ENCODE peak calls at places on chromosomes 5 and 9, in five cellular contexts. E is breast epithelium, M is H9, X is psoas muscle, C is PC-3. W is an unnamed sample. For H3K27me3 and H3K9me3, the result is how much of the 10 kb centered on the place peaks cover.

GRCh38 chr9:77952641-77953341 is 78.8 kb downstream of the GNAQ start:
- DNase-seq in C (peak), M (no peak), X (no peak), E (no peak), W (no peak)

GRCh38 chr5:181204561-181205401 is at the start of gene TRIM7:
- DNase-seq in C (peak), M (no peak), X (peak), E (no peak), W (no peak)

GRCh38 chr5:180079702-180080466 is 8.3 kb upstream of the RNF130 start:
- DNase-seq in C (no peak), M (no peak), E (no peak), X (no peak), W (no peak)

GRCh38 chr5:112668016-112668415 is 69.7 kb upstream of the APC start:
- DNase-seq in C (peak), X (no peak), E (no peak), M (no peak), W (no peak)

GRCh38 chr9:108272350-108272899 is 583.4 kb downstream of the ACTL7B start:
- DNase-seq in X (peak), M (peak), E (no peak), C (peak), W (no peak)

GRCh38 chr9:137366445-137366810 is 56.5 kb downstream of the EXD3 start:
- DNase-seq in X (no peak), C (no peak), M (no peak), E (no peak), W (no peak)

GRCh38 chr9:19286634-19287188 is 56.2 kb downstream of the DENND4C start:
- DNase-seq in C (peak), X (no peak), M (no peak), E (no peak), W (no peak)

GRCh38 chr5:101929628-101930027 is 366.5 kb downstream of the SLCO4C1 start:
- DNase-seq in M (no peak), E (no peak), C (no peak), X (no peak), W (no peak)

GRCh38 chr9:88809371-88809770 is 181.9 kb upstream of the S1PR3 start:
- DNase-seq in X (no peak), M (no peak), E (no peak), C (no peak), W (no peak)

GRCh38 chr5:127804886-127805426 is 101.8 kb downstream of the CCDC192 start:
- DNase-seq in E (no peak), X (no peak), C (no peak), M (no peak), W (no peak)

GRCh38 chr5:116583085-116583766 is 8.6 kb upstream of the SEMA6A start:
- DNase-seq in E (no peak), X (no peak), C (peak), M (no peak), W (no peak)

GRCh38 chr9:128393171-128393761 is 22.1 kb downstream of the URM1 start:
- DNase-seq in C (no peak), E (no peak), M (peak), X (no peak), W (no peak)

GRCh38 chr9:136228107-136228875 is 17.3 kb downstream of the QSOX2 start:
- DNase-seq in M (no peak), E (no peak), X (no peak), C (peak), W (no peak)

GRCh38 chr9:98720402-98720801 is 11.7 kb upstream of the GABBR2 start:
- DNase-seq in X (no peak), C (no peak), E (no peak), M (no peak), W (no peak)

GRCh38 chr5:55855509-55855908 is 4.4 kb downstream of the IL31RA start:
- DNase-seq in E (no peak), C (no peak), X (no peak), M (no peak), W (no peak)

GRCh38 chr5:54988817-54989216 is 3.4 kb upstream of the ESM1 start:
- DNase-seq in E (no peak), X (no peak), M (no peak), C (no peak), W (no peak)

GRCh38 chr9:136943291-136944093 is 1.0 kb downstream of the FBXW5 start:
- DNase-seq in X (no peak), M (no peak), C (peak), E (no peak), W (no peak)

GRCh38 chr5:65808818-65809217 is 86.8 kb downstream of the NLN start:
- DNase-seq in C (peak), E (no peak), M (no peak), X (no peak), W (no peak)

GRCh38 chr5:180364306-180364856 is 11.2 kb upstream of the GFPT2 start:
- DNase-seq in M (no peak), C (no peak), E (no peak), X (no peak), W (no peak)

GRCh38 chr5:179227578-179228311 is 117.5 kb downstream of the ADAMTS2 start:
- DNase-seq in C (no peak), E (peak), M (peak), X (no peak), W (no peak)

GRCh38 chr5:59648949-59649921 is 244.3 kb downstream of the PDE4D start:
- DNase-seq in X (no peak), M (no peak), E (no peak), C (no peak), W (no peak)

GRCh38 chr5:119954106-119954505 is 324.7 kb downstream of the FAM170A start:
- DNase-seq in E (no peak), C (no peak), X (no peak), M (no peak), W (no peak)

GRCh38 chr9:125422853-125423252 is 161.2 kb downstream of the GAPVD1 start:
- DNase-seq in E (no peak), C (no peak), X (no peak), M (no peak), W (no peak)

GRCh38 chr5:159817262-159818029 is 98.8 kb upstream of the ADRA1B start:
- DNase-seq in E (no peak), M (no peak), C (peak), X (no peak), W (no peak)

GRCh38 chr9:3807601-3808000 is 281.8 kb upstream of the RFX3 start:
- DNase-seq in M (no peak), X (no peak), C (no peak), E (no peak), W (no peak)

GRCh38 chr5:95715799-95716461 is 15.2 kb upstream of the RHOBTB3 start:
- DNase-seq in X (no peak), E (no peak), C (peak), M (no peak), W (no peak)

GRCh38 chr5:155897761-155898160 is 429.2 kb upstream of the SGCD start:
- DNase-seq in E (no peak), C (no peak), M (no peak), X (no peak), W (no peak)

GRCh38 chr9:4904322-4905134 is 80.5 kb upstream of the JAK2 start:
- DNase-seq in X (no peak), C (peak), E (no peak), M (no peak), W (no peak)

GRCh38 chr9:36141288-36141687 is 4.8 kb downstream of the GLIPR2 start:
- DNase-seq in X (no peak), E (no peak), C (peak), M (peak), W (no peak)

GRCh38 chr9:83469722-83470121 is 68.5 kb downstream of the FRMD3 start:
- DNase-seq in M (no peak), C (no peak), E (no peak), X (no peak), W (no peak)

DNA sequence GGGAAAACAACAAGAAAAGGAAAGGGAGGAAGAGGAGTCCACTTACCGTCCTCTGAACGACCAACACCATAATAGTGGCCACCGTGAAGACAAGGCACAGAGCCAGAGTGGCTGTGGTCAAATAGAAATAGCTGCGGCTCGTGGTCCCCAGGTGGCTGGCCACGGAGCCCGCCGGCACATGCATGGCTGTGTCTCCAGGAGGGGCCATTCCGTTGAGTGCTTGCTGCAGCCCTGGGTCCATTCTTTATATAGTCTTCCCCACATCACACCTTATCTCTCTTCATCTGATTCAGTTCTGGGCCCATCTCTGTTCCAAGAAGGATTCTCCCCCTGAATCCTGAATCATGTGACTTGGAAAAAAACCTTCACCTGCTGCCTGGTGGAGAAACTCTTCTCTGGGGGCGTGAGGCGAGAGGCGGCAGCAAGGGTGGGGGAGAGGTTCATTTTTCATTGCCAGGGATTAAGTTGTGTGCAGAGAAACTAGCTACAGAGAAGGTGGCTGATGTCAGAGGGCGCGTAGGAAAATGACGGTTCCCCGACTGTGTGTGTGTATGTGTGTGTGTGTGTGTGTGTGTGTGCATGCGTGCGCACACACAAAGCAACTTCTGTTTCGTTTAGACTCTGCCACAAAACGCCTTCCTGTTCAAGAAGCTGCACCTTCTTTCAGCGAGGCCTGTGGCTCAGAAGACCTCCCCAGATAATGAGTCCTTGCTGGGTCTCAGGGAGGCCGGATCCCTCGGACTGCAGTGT is at the start of gene TNFSF8:
- DNase-seq in M (no peak), E (no peak), X (peak), C (no peak), W (no peak)
- H3K27me3 ChIP-seq in M (half or more), E (under half), X (under half), C (under half), W (under half)

GRCh38 chr5:2783223-2783622 is 31.7 kb upstream of the IRX2 start:
- DNase-seq in M (no peak), C (no peak), E (no peak), X (no peak), W (no peak)
- TF ChIP-seq CTCF in M (peak), C (peak), E (no peak), X (no peak), W (peak)

GRCh38 chr9:69029535-69029934 is 6.0 kb upstream of the FXN start:
- DNase-seq in E (no peak), C (no peak), M (no peak), X (no peak), W (no peak)

GRCh38 chr9:69034071-69034470 is 1.5 kb upstream of the FXN start:
- DNase-seq in C (no peak), E (no peak), X (no peak), M (no peak), W (no peak)

GRCh38 chr9:69027355-69028097 is 8.0 kb upstream of the FXN start:
- DNase-seq in M (peak), X (no peak), C (peak), E (no peak), W (no peak)

GRCh38 chr9:69028754-69029153 is 6.8 kb upstream of the FXN start:
- DNase-seq in C (no peak), E (no peak), X (no peak), M (no peak), W (no peak)

DNA sequence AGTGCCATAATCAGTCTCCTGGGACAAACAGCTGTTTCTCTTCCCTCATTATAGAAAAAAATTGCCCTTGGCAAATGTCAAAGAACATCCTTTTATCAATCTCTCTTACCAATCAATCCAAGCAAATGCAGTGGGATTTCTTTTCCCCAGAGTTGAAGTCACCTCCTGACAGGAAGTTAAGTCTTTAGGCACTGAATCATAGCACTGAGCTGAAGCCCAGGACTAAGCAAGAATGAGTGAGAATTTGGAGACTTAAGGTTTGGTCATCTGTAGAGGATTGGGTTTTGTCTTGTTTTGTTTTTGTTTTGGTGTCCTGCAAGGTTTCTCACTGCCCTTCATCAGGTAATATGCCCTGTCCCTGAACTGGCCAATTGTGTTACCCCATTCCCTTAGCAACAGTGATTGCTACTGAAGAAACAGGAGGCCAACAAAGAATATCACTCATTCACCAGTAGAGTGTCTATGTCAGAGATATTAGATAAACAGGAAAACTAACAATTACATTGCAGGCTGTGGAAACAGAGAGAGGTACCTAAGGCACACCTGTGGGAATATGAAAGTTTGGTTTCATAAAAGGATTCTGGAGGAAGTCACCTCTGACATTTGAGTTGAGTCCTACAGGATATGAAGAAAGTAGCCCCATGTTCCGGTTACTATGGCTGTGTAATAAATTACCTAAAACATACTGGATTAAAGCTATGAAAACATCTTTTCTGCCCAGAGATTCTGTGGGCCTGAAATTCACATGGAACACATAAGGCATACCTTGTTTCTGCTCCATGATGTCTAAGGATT is 4.5 kb upstream of the FXN start:
- DNase-seq in M (no peak), C (peak), E (no peak), X (no peak), W (no peak)
- H3K9me3 ChIP-seq in M (under half), C (under half), E (under half), X (under half), W (under half)

GRCh38 chr5:146394486-146394885 is 52.6 kb upstream of the TCERG1 start:
- DNase-seq in M (no peak), E (no peak), C (no peak), X (no peak), W (no peak)
- H3K27me3 ChIP-seq in M (under half), E (under half), C (half or more), X (under half), W (under half)

GRCh38 chr9:28365736-28366135 is 792.5 kb upstream of the C9orf72 start:
- DNase-seq in X (no peak), C (no peak), M (no peak), E (no peak), W (no peak)

GRCh38 chr9:28363180-28363579 is 789.9 kb upstream of the C9orf72 start:
- DNase-seq in E (no peak), M (no peak), X (no peak), C (no peak), W (no peak)

GRCh38 chr9:28365020-28365640 is 791.8 kb upstream of the C9orf72 start:
- DNase-seq in X (no peak), M (peak), C (peak), E (no peak), W (no peak)
- TF ChIP-seq CTCF in X (no peak), M (peak), C (no peak), E (no peak), W (no peak)

GRCh38 chr9:118931941-118932340 is 437.3 kb downstream of the BRINP1 start:
- DNase-seq in X (no peak), E (no peak), M (no peak), C (no peak), W (no peak)
- H3K9me3 ChIP-seq in X (under half), E (under half), M (under half), C (under half), W (under half)